ENCODE peak calls at places on chromosome 6, in six cellular contexts. One of them, this sample, is unnamed.

GRCh38 chr6:17584241-17584803 is 15.8 kb upstream of the FAM8A1 start:
- DNase-seq in B cell: peak
- DNase-seq in heart left ventricle: peak
- DNase-seq in upper lobe of right lung: no peak
- DNase-seq in right lobe of liver: no peak
- DNase-seq in GM12865: peak
- DNase-seq in this sample: peak

GRCh38 chr6:112325449-112325848 is 21.7 kb upstream of the RFPL4B start:
- DNase-seq in B cell: no peak
- DNase-seq in heart left ventricle: no peak
- DNase-seq in upper lobe of right lung: no peak
- DNase-seq in right lobe of liver: no peak
- DNase-seq in GM12865: no peak
- DNase-seq in this sample: no peak

GRCh38 chr6:5084192-5084786 is 852 bp upstream of the PPP1R3G start:
- DNase-seq in B cell: no peak
- DNase-seq in heart left ventricle: peak
- DNase-seq in upper lobe of right lung: no peak
- DNase-seq in right lobe of liver: peak
- DNase-seq in GM12865: peak
- DNase-seq in this sample: peak

GRCh38 chr6:139270249-139270648 is 21.5 kb downstream of the TXLNB start:
- DNase-seq in B cell: no peak
- DNase-seq in heart left ventricle: no peak
- DNase-seq in upper lobe of right lung: no peak
- DNase-seq in right lobe of liver: no peak
- DNase-seq in GM12865: no peak
- DNase-seq in this sample: no peak

GRCh38 chr6:125818225-125818657 is 27.5 kb downstream of the NCOA7 start:
- DNase-seq in B cell: no peak
- DNase-seq in heart left ventricle: no peak
- DNase-seq in upper lobe of right lung: no peak
- DNase-seq in right lobe of liver: no peak
- DNase-seq in GM12865: peak
- DNase-seq in this sample: no peak

GRCh38 chr6:134195164-134195906 is 122.6 kb downstream of the SGK1 start:
- DNase-seq in B cell: no peak
- DNase-seq in heart left ventricle: no peak
- DNase-seq in upper lobe of right lung: no peak
- DNase-seq in right lobe of liver: no peak
- DNase-seq in GM12865: no peak
- DNase-seq in this sample: no peak

GRCh38 chr6:48032156-48032555 is 78.8 kb downstream of the PTCHD4 start:
- DNase-seq in B cell: no peak
- DNase-seq in heart left ventricle: no peak
- DNase-seq in upper lobe of right lung: no peak
- DNase-seq in right lobe of liver: no peak
- DNase-seq in GM12865: no peak
- DNase-seq in this sample: no peak

GRCh38 chr6:34129753-34130152 is 16.1 kb downstream of the GRM4 start:
- DNase-seq in B cell: no peak
- DNase-seq in heart left ventricle: no peak
- DNase-seq in upper lobe of right lung: no peak
- DNase-seq in right lobe of liver: no peak
- DNase-seq in GM12865: no peak
- DNase-seq in this sample: no peak

GRCh38 chr6:6918216-6918983 is 189.4 kb upstream of the RREB1 start:
- DNase-seq in B cell: no peak
- DNase-seq in heart left ventricle: no peak
- DNase-seq in upper lobe of right lung: no peak
- DNase-seq in right lobe of liver: no peak
- DNase-seq in GM12865: peak
- DNase-seq in this sample: peak

GRCh38 chr6:97195117-97195516 is 87.9 kb downstream of the MMS22L start:
- DNase-seq in B cell: no peak
- DNase-seq in heart left ventricle: no peak
- DNase-seq in upper lobe of right lung: no peak
- DNase-seq in right lobe of liver: no peak
- DNase-seq in GM12865: no peak
- DNase-seq in this sample: no peak

GRCh38 chr6:35368038-35368887 is 25.9 kb downstream of the PPARD start:
- DNase-seq in B cell: no peak
- DNase-seq in heart left ventricle: no peak
- DNase-seq in upper lobe of right lung: no peak
- DNase-seq in right lobe of liver: no peak
- DNase-seq in GM12865: peak
- DNase-seq in this sample: peak

GRCh38 chr6:154510144-154510905 is at the start of gene CNKSR3:
- DNase-seq in B cell: no peak
- DNase-seq in heart left ventricle: peak
- DNase-seq in upper lobe of right lung: peak
- DNase-seq in right lobe of liver: peak
- DNase-seq in GM12865: peak
- DNase-seq in this sample: peak

GRCh38 chr6:90183587-90184333 is 112.9 kb downstream of the BACH2 start:
- DNase-seq in B cell: no peak
- DNase-seq in heart left ventricle: no peak
- DNase-seq in upper lobe of right lung: no peak
- DNase-seq in right lobe of liver: no peak
- DNase-seq in GM12865: no peak
- DNase-seq in this sample: no peak

GRCh38 chr6:14984454-14984853 is 261.4 kb upstream of the JARID2 start:
- DNase-seq in B cell: no peak
- DNase-seq in heart left ventricle: peak
- DNase-seq in upper lobe of right lung: peak
- DNase-seq in right lobe of liver: no peak
- DNase-seq in GM12865: no peak
- DNase-seq in this sample: no peak

GRCh38 chr6:81789303-81789702 is 36.8 kb upstream of the TENT5A start:
- DNase-seq in B cell: no peak
- DNase-seq in heart left ventricle: no peak
- DNase-seq in upper lobe of right lung: no peak
- DNase-seq in right lobe of liver: no peak
- DNase-seq in GM12865: no peak
- DNase-seq in this sample: no peak

GRCh38 chr6:122887941-122888340 is 98.9 kb downstream of the SMPDL3A start:
- DNase-seq in B cell: no peak
- DNase-seq in heart left ventricle: no peak
- DNase-seq in upper lobe of right lung: no peak
- DNase-seq in right lobe of liver: no peak
- DNase-seq in GM12865: no peak
- DNase-seq in this sample: no peak

GRCh38 chr6:33197431-33198048 is 2.9 kb downstream of the RXRB start:
- DNase-seq in B cell: peak
- DNase-seq in heart left ventricle: peak
- DNase-seq in upper lobe of right lung: peak
- DNase-seq in right lobe of liver: no peak
- DNase-seq in GM12865: peak
- DNase-seq in this sample: peak

GRCh38 chr6:148501178-148501590 is 158.5 kb downstream of the SASH1 start:
- DNase-seq in B cell: no peak
- DNase-seq in heart left ventricle: peak
- DNase-seq in upper lobe of right lung: no peak
- DNase-seq in right lobe of liver: no peak
- DNase-seq in GM12865: no peak
- DNase-seq in this sample: no peak

GRCh38 chr6:142478117-142478516 is 176.3 kb downstream of the ADGRG6 start:
- DNase-seq in B cell: no peak
- DNase-seq in heart left ventricle: no peak
- DNase-seq in upper lobe of right lung: no peak
- DNase-seq in right lobe of liver: no peak
- DNase-seq in GM12865: peak
- DNase-seq in this sample: no peak

GRCh38 chr6:141955621-141956020 is 177.1 kb upstream of the GJE1 start:
- DNase-seq in B cell: no peak
- DNase-seq in heart left ventricle: no peak
- DNase-seq in upper lobe of right lung: no peak
- DNase-seq in right lobe of liver: no peak
- DNase-seq in GM12865: no peak
- DNase-seq in this sample: no peak

GRCh38 chr6:70985151-70985550 is 28.3 kb upstream of the B3GAT2 start:
- DNase-seq in B cell: peak
- DNase-seq in heart left ventricle: no peak
- DNase-seq in upper lobe of right lung: no peak
- DNase-seq in right lobe of liver: no peak
- DNase-seq in GM12865: no peak
- DNase-seq in this sample: no peak

GRCh38 chr6:129251669-129252376 is 368.9 kb downstream of the LAMA2 start:
- DNase-seq in B cell: peak
- DNase-seq in heart left ventricle: no peak
- DNase-seq in upper lobe of right lung: no peak
- DNase-seq in right lobe of liver: no peak
- DNase-seq in GM12865: peak
- DNase-seq in this sample: peak

GRCh38 chr6:55993418-55993817 is 118.0 kb upstream of the BMP5 start:
- DNase-seq in B cell: no peak
- DNase-seq in heart left ventricle: no peak
- DNase-seq in upper lobe of right lung: no peak
- DNase-seq in right lobe of liver: no peak
- DNase-seq in GM12865: no peak
- DNase-seq in this sample: no peak

GRCh38 chr6:169965657-169966311 is 214.4 kb downstream of the ERMARD start:
- DNase-seq in B cell: no peak
- DNase-seq in heart left ventricle: peak
- DNase-seq in upper lobe of right lung: no peak
- DNase-seq in right lobe of liver: no peak
- DNase-seq in GM12865: no peak
- DNase-seq in this sample: no peak

GRCh38 chr6:150684715-150685459 is 85.2 kb downstream of the PLEKHG1 start:
- DNase-seq in B cell: peak
- DNase-seq in heart left ventricle: peak
- DNase-seq in upper lobe of right lung: no peak
- DNase-seq in right lobe of liver: no peak
- DNase-seq in GM12865: no peak
- DNase-seq in this sample: no peak

GRCh38 chr6:166488081-166488685 is 98.3 kb downstream of the RAMACL start:
- DNase-seq in B cell: peak
- DNase-seq in heart left ventricle: peak
- DNase-seq in upper lobe of right lung: no peak
- DNase-seq in right lobe of liver: peak
- DNase-seq in GM12865: peak
- DNase-seq in this sample: peak

GRCh38 chr6:13709698-13710551 is 1.7 kb downstream of the RANBP9 start:
- DNase-seq in B cell: peak
- DNase-seq in heart left ventricle: no peak
- DNase-seq in upper lobe of right lung: no peak
- DNase-seq in right lobe of liver: no peak
- DNase-seq in GM12865: peak
- DNase-seq in this sample: no peak

GRCh38 chr6:35600659-35601125 is 88.0 kb upstream of the TULP1 start:
- DNase-seq in B cell: no peak
- DNase-seq in heart left ventricle: no peak
- DNase-seq in upper lobe of right lung: no peak
- DNase-seq in right lobe of liver: no peak
- DNase-seq in GM12865: no peak
- DNase-seq in this sample: no peak

GRCh38 chr6:133705731-133706130 is 183.2 kb upstream of the TCF21 start:
- DNase-seq in B cell: no peak
- DNase-seq in heart left ventricle: no peak
- DNase-seq in upper lobe of right lung: no peak
- DNase-seq in right lobe of liver: no peak
- DNase-seq in GM12865: no peak
- DNase-seq in this sample: no peak

GRCh38 chr6:136739501-136739900 is 52.8 kb downstream of the MAP3K5 start:
- DNase-seq in B cell: no peak
- DNase-seq in heart left ventricle: no peak
- DNase-seq in upper lobe of right lung: no peak
- DNase-seq in right lobe of liver: no peak
- DNase-seq in GM12865: no peak
- DNase-seq in this sample: no peak
- TF ChIP-seq CTCF in B cell: no peak
- TF ChIP-seq CTCF in heart left ventricle: no peak
- TF ChIP-seq CTCF in upper lobe of right lung: no peak
- TF ChIP-seq CTCF in right lobe of liver: no peak
- TF ChIP-seq CTCF in GM12865: no peak
- TF ChIP-seq CTCF in this sample: no peak

DNA sequence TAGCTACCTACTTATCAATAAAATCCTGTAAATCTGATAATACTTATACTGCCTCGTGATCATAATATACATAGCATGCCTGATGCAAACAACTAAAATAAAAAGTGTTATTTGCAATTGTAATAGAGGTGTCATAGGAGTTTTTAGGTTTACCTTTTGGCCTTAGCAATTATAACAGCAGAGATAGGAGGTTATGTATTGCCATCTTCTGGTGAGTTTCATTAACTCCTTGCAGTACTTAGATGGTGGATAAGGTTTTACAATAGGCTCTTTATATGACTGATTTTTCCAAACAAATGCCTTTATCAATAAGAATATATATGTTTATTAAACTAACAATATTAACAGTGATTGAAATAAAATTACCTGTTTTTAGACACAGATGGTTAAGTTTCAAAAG is 27.8 kb upstream of the MYCT1 start:
- DNase-seq in B cell: no peak
- DNase-seq in heart left ventricle: no peak
- DNase-seq in upper lobe of right lung: no peak
- DNase-seq in right lobe of liver: no peak
- DNase-seq in GM12865: peak
- DNase-seq in this sample: no peak
- TF ChIP-seq CTCF in B cell: no peak
- TF ChIP-seq CTCF in heart left ventricle: no peak
- TF ChIP-seq CTCF in upper lobe of right lung: peak
- TF ChIP-seq CTCF in right lobe of liver: peak
- TF ChIP-seq CTCF in GM12865: peak
- TF ChIP-seq CTCF in this sample: peak

DNA sequence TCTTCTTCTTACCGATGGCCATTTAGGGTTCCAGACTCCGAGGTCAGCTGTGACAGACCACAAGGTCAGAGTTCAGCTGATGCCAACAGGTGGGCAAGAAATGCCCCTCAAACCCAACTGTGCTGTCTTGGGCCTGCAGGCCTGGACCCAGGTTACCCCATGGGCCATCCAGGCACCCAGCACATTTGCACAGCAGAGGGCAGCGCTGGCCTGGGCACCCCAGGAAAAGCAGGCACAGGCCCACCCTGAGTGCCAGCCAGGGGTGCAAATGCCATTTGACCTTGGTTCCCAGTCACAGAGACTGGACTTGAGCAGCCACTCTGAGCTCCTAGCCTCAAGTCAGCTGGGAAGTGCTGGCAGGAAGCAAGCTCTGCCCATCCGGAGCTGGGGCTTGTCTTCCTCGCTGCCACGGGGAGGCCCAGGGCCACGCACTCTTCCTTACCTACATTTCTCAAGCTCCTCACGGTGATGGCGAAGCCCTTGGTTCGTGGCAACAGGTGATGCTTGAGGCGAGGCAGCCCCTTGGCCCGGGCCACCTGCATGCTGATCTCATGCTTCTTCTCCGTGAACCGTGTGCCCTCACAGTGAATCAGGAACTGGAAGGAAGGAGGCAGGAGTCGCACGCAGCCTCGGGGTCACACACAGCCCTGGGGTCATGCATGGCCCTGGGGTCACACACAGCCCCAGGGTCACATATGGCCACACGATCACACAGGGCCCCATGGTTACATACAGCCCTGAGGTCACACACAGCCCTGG is 120.8 kb downstream of the AGPAT4 start:
- DNase-seq in B cell: peak
- DNase-seq in heart left ventricle: no peak
- DNase-seq in upper lobe of right lung: no peak
- DNase-seq in right lobe of liver: no peak
- DNase-seq in GM12865: no peak
- DNase-seq in this sample: peak
- TF ChIP-seq CTCF in B cell: peak
- TF ChIP-seq CTCF in heart left ventricle: peak
- TF ChIP-seq CTCF in upper lobe of right lung: peak
- TF ChIP-seq CTCF in right lobe of liver: peak
- TF ChIP-seq CTCF in GM12865: peak
- TF ChIP-seq CTCF in this sample: peak

GRCh38 chr6:548091-548490 is 108.8 kb downstream of the HUS1B start:
- DNase-seq in B cell: no peak
- DNase-seq in heart left ventricle: no peak
- DNase-seq in upper lobe of right lung: no peak
- DNase-seq in right lobe of liver: no peak
- DNase-seq in GM12865: no peak
- DNase-seq in this sample: no peak
- TF ChIP-seq CTCF in B cell: no peak
- TF ChIP-seq CTCF in heart left ventricle: no peak
- TF ChIP-seq CTCF in upper lobe of right lung: no peak
- TF ChIP-seq CTCF in right lobe of liver: no peak
- TF ChIP-seq CTCF in GM12865: no peak
- TF ChIP-seq CTCF in this sample: no peak

This sample was measured in GM10248.